ENCODE peak calls at places on chromosomes 12 and 14, in eight cellular contexts. R is activated CD8-positive, alpha-beta memory T cell treated with anti-CD3 and anti-CD28 coated beads for 48 hours; W is Kasumi-1; D is IMR-90; C is GM10248; E is Karpas-422; Z is A172; M is A549. N is an unnamed sample.

GRCh38 chr14:74886001-74886400 is 4.3 kb downstream of the DLST start:
- DNase-seq in R (no peak), W (no peak), D (peak), C (no peak), E (no peak), Z (peak), M (no peak), N (no peak)

GRCh38 chr12:12734561-12735071 is 17.4 kb downstream of the CDKN1B start:
- DNase-seq in R (no peak), W (no peak), D (peak), C (no peak), E (no peak), Z (no peak), M (no peak), N (no peak)

GRCh38 chr14:104341532-104342434 is 203.4 kb downstream of the KIF26A start:
- DNase-seq in R (no peak), W (no peak), D (no peak), C (no peak), E (peak), Z (peak), M (peak), N (no peak)

GRCh38 chr12:47017901-47018479 is 61.4 kb upstream of the PCED1B start:
- DNase-seq in R (no peak), W (no peak), D (peak), C (no peak), E (no peak), Z (peak), M (peak), N (no peak)

GRCh38 chr14:65303185-65303901 is 109.2 kb upstream of the FUT8 start:
- DNase-seq in R (no peak), W (no peak), D (peak), C (no peak), E (peak), Z (peak), M (no peak), N (peak)

GRCh38 chr14:105602243-105602750 is 75.9 kb downstream of the TMEM121 start:
- DNase-seq in R (no peak), W (no peak), D (no peak), C (peak), E (peak), Z (no peak), M (no peak), N (no peak)

GRCh38 chr14:96091149-96091693 is 52.1 kb downstream of the C14orf132 start:
- DNase-seq in R (no peak), W (no peak), D (no peak), C (no peak), E (peak), Z (no peak), M (no peak), N (no peak)

GRCh38 chr14:69372146-69372545 is 26.0 kb downstream of the ERH start:
- DNase-seq in R (no peak), W (no peak), D (no peak), C (no peak), E (no peak), Z (no peak), M (no peak), N (no peak)

GRCh38 chr12:114692558-114693531 is 8.9 kb upstream of the TBX3 start:
- DNase-seq in R (no peak), W (no peak), D (no peak), C (no peak), E (no peak), Z (no peak), M (no peak), N (no peak)

GRCh38 chr14:69501362-69501964 is 16.9 kb downstream of the PLEKHD1 start:
- DNase-seq in R (no peak), W (no peak), D (peak), C (no peak), E (no peak), Z (no peak), M (no peak), N (no peak)

GRCh38 chr14:100982356-100982755 is 78.8 kb upstream of the RTL1 start:
- DNase-seq in R (no peak), W (no peak), D (no peak), C (no peak), E (no peak), Z (no peak), M (no peak), N (no peak)

GRCh38 chr14:77151245-77151644 is 9.7 kb upstream of the ZDHHC22 start:
- DNase-seq in R (no peak), W (peak), D (no peak), C (no peak), E (peak), Z (no peak), M (peak), N (no peak)

GRCh38 chr12:44000309-44000952 is 164.6 kb downstream of the TMEM117 start:
- DNase-seq in R (no peak), W (peak), D (peak), C (peak), E (peak), Z (peak), M (peak), N (no peak)

GRCh38 chr12:107736914-107737313 is 24.0 kb downstream of the PRDM4 start:
- DNase-seq in R (no peak), W (peak), D (no peak), C (peak), E (peak), Z (no peak), M (no peak), N (peak)

GRCh38 chr12:88638388-88638787 is 58.1 kb upstream of the KITLG start:
- DNase-seq in R (no peak), W (no peak), D (peak), C (no peak), E (no peak), Z (no peak), M (no peak), N (no peak)